ENCODE peak calls at places on chromosomes 4 and X, in four cellular contexts. S is K562, N is HepG2, C is GM12878. U is an unnamed sample.

GRCh38 chrX:148580016-148580415 is 79.6 kb downstream of the AFF2 start:
- DNase-seq in S (no peak), N (no peak), C (no peak), U (no peak)

GRCh38 chrX:37697169-37697760 is 11.7 kb downstream of the XK start:
- DNase-seq in S (no peak), N (no peak), C (no peak), U (no peak)

GRCh38 chrX:6226646-6227444 is 1.8 kb downstream of the NLGN4X start:
- DNase-seq in S (no peak), N (no peak), C (no peak), U (no peak)

GRCh38 chr4:166527500-166527899 is 654.5 kb downstream of the TLL1 start:
- DNase-seq in S (no peak), N (no peak), C (no peak), U (no peak)

GRCh38 chrX:39438603-39439602 is 637.6 kb downstream of the MID1IP1 start:
- DNase-seq in S (no peak), N (no peak), C (no peak), U (no peak)

GRCh38 chrX:38368774-38369173 is 16.4 kb downstream of the OTC start:
- DNase-seq in S (no peak), N (no peak), C (no peak), U (no peak)

GRCh38 chr4:122917731-122918130 is 4.7 kb downstream of the NUDT6 start:
- DNase-seq in S (no peak), N (no peak), C (no peak), U (no peak)

GRCh38 chr4:16192067-16192466 is 34.2 kb downstream of the TAPT1 start:
- DNase-seq in S (no peak), N (no peak), C (no peak), U (no peak)

GRCh38 chrX:134718329-134719317 is 60.4 kb upstream of the PLAC1 start:
- DNase-seq in S (peak), N (no peak), C (peak), U (peak)

GRCh38 chrX:42107495-42108139 is 184.3 kb upstream of the CASK start:
- DNase-seq in S (no peak), N (no peak), C (no peak), U (no peak)

GRCh38 chrX:19347916-19348315 is 4.2 kb downstream of the PDHA1 start:
- DNase-seq in S (no peak), N (no peak), C (no peak), U (no peak)

GRCh38 chr4:77225022-77225421 is 68.0 kb downstream of the CCNG2 start:
- DNase-seq in S (no peak), N (no peak), C (no peak), U (no peak)

GRCh38 chr4:77095101-77095826 is 19.5 kb upstream of the CCNI start:
- DNase-seq in S (peak), N (peak), C (no peak), U (peak)

GRCh38 chr4:1041147-1041935 is 29.9 kb downstream of the FGFRL1 start:
- DNase-seq in S (peak), N (no peak), C (no peak), U (no peak)

GRCh38 chrX:13742397-13743176 is 8.0 kb downstream of the OFD1 start:
- DNase-seq in S (no peak), N (peak), C (peak), U (no peak)

GRCh38 chr4:64584981-64585557 is 175.8 kb upstream of the TECRL start:
- DNase-seq in S (peak), N (peak), C (no peak), U (peak)

GRCh38 chr4:11463707-11464106 is 35.0 kb upstream of the HS3ST1 start:
- DNase-seq in S (no peak), N (no peak), C (no peak), U (no peak)

GRCh38 chrX:118039591-118039990 is 77.0 kb downstream of the KLHL13 start:
- DNase-seq in S (no peak), N (no peak), C (no peak), U (no peak)

GRCh38 chrX:10203617-10204016 is 46.8 kb downstream of the CLCN4 start:
- DNase-seq in S (no peak), N (no peak), C (no peak), U (no peak)
- TF ChIP-seq FOXM1 in S (no peak), N (no peak), C (no peak), U (no peak)

GRCh38 chrX:440636-441035 is 53.9 kb upstream of the PPP2R3B start:
- DNase-seq in S (no peak), N (no peak), C (no peak), U (no peak)
- TF ChIP-seq FOXK2 in S (no peak), N (no peak), C (no peak), U (no peak)

GRCh38 chr4:183284965-183285364 is 35.1 kb downstream of the CLDN22 start:
- DNase-seq in S (no peak), N (no peak), C (no peak), U (no peak)

GRCh38 chr4:183286590-183287308 is 33.3 kb downstream of the CLDN22 start:
- DNase-seq in S (no peak), N (no peak), C (no peak), U (no peak)

GRCh38 chr4:183287309-183287659 is 32.8 kb downstream of the CLDN22 start:
- DNase-seq in S (no peak), N (no peak), C (no peak), U (no peak)

GRCh38 chr4:183284229-183284628 is 35.8 kb downstream of the CLDN22 start:
- DNase-seq in S (no peak), N (no peak), C (no peak), U (no peak)

DNA sequence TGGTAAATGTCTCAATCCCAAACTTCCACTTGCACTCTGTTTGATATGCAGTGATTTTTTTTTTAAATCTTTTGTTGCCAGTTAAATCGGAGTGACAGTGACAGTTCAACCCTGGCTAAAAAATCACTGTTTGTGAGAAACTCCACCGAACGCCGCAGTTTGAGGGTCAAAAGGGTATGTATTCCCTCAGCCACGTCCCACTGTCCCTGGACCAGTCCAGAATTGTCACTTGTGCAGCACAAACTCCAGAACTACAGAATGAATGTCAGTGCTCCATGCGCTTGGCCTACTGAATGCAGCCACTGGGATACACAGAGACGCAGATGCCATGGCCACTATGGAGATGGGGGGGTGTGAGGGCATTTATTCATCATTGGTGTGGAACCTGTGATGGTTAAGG is 34.2 kb downstream of the CLDN22 start:
- DNase-seq in S (no peak), N (no peak), C (no peak), U (no peak)
- TF ChIP-seq FOXM1 in S (no peak), N (no peak), C (no peak), U (no peak)

GRCh38 chr4:113050361-113050760 is 908 bp downstream of the ANK2 start:
- DNase-seq in S (no peak), N (no peak), C (no peak), U (no peak)
- TF ChIP-seq FOXK2 in S (no peak), N (no peak), C (no peak), U (no peak)

GRCh38 chr4:100510551-100510950 is 7.3 kb downstream of the EMCN start:
- DNase-seq in S (no peak), N (no peak), C (no peak), U (no peak)
- TF ChIP-seq FOXM1 in S (no peak), N (no peak), C (no peak), U (no peak)

U was measured in HEK293T.